ENCODE peak calls at places on chromosomes 4 and X, in nine cellular contexts. C is MM.1S; H is uterus; N is testis; X is CD8-positive, alpha-beta memory T cell; S is colonic mucosa; F is hepatocyte; Z is cardiac muscle cell; O is RWPE2. L is an unnamed sample.

GRCh38 chr4:33841120-33841519 is 2403.2 kb downstream of the ARAP2 start:
- DNase-seq in C (no peak), H (no peak), N (no peak), X (no peak), S (no peak), F (no peak), Z (no peak), O (no peak), L (no peak)

GRCh38 chr4:142168181-142168580 is 531.8 kb downstream of the IL15 start:
- DNase-seq in C (no peak), H (no peak), N (no peak), X (no peak), S (no peak), F (no peak), Z (no peak), O (no peak), L (no peak)

GRCh38 chrX:48972214-48973164 is 845 bp upstream of the KCND1 start:
- DNase-seq in C (peak; percentile 27), H (peak; percentile 38), N (peak; percentile 33), X (no peak), S (peak; percentile 53), F (peak; percentile 35), Z (peak; percentile 70), O (no peak), L (peak; percentile 8)

GRCh38 chrX:39409246-39409917 is 608.1 kb downstream of the MID1IP1 start:
- DNase-seq in C (no peak), H (no peak), N (no peak), X (no peak), S (no peak), F (no peak), Z (no peak), O (no peak), L (peak; percentile 6)

GRCh38 chrX:40719218-40719617 is 16.1 kb downstream of the MED14 start:
- DNase-seq in C (no peak), H (no peak), N (no peak), X (no peak), S (no peak), F (no peak), Z (peak; percentile 8), O (no peak), L (no peak)

GRCh38 chr4:186948361-186949291 is 225.0 kb upstream of the FAT1 start:
- DNase-seq in C (no peak), H (no peak), N (no peak), X (no peak), S (no peak), F (peak; percentile 35), Z (peak; percentile 41), O (no peak), L (peak; percentile 75)

GRCh38 chr4:183256756-183257385 is 63.2 kb downstream of the CLDN22 start:
- DNase-seq in C (peak; percentile 34), H (peak; percentile 58), N (peak; percentile 71), X (peak; percentile 5), S (no peak), F (peak; percentile 62), Z (peak; percentile 68), O (no peak), L (peak; percentile 62)

GRCh38 chr4:42490015-42490414 is 92.7 kb downstream of the SHISA3 start:
- DNase-seq in C (no peak), H (no peak), N (no peak), X (no peak), S (no peak), F (no peak), Z (no peak), O (no peak), L (no peak)

GRCh38 chr4:155371432-155372043 is 5.2 kb downstream of the MAP9 start:
- DNase-seq in C (peak; percentile 56), H (no peak), N (no peak), X (peak; percentile 29), S (no peak), F (peak; percentile 40), Z (peak; percentile 55), O (no peak), L (no peak)

GRCh38 chr4:56986952-56987351 is 8.3 kb downstream of the POLR2B start:
- DNase-seq in C (no peak), H (no peak), N (no peak), X (no peak), S (no peak), F (no peak), Z (no peak), O (no peak), L (no peak)

GRCh38 chrX:115948018-115948923 is 222.3 kb upstream of the AGTR2 start:
- DNase-seq in C (peak; percentile 42), H (no peak), N (no peak), X (no peak), S (peak; percentile 46), F (no peak), Z (no peak), O (no peak), L (no peak)

GRCh38 chrX:153599192-153600031 is 473 bp upstream of the CCNQ start:
- DNase-seq in C (peak; percentile 89), H (peak; percentile 86), N (peak; percentile 83), X (peak; percentile 87), S (peak; percentile 86), F (peak; percentile 93), Z (peak; percentile 92), O (peak; percentile 80), L (peak; percentile 87)

GRCh38 chr4:148634476-148634875 is 192.3 kb upstream of the NR3C2 start:
- DNase-seq in C (no peak), H (no peak), N (no peak), X (no peak), S (peak; percentile 21), F (no peak), Z (no peak), O (no peak), L (peak; percentile 4)

GRCh38 chrX:30488092-30488491 is 89.5 kb downstream of the TASL start:
- DNase-seq in C (peak; percentile 16), H (no peak), N (peak; percentile 17), X (no peak), S (no peak), F (peak; percentile 15), Z (peak; percentile 14), O (no peak), L (peak; percentile 15)
- H3K27ac ChIP-seq in C (no peak overlapping the region), H (no peak overlapping the region), N (no peak overlapping the region), X (no peak overlapping the region), S (no peak overlapping the region), F (no peak overlapping the region), Z (no peak overlapping the region), O (no peak overlapping the region), L (no peak overlapping the region)

GRCh38 chr4:175767130-175767529 is 44.9 kb downstream of the GPM6A start:
- DNase-seq in C (no peak), H (no peak), N (no peak), X (no peak), S (no peak), F (no peak), Z (no peak), O (no peak), L (no peak)
- H3K27me3 ChIP-seq in C (no peaks in the 10 kb centered on the region), H (no peaks in the 10 kb centered on the region), N (no peaks in the 10 kb centered on the region), X (no peaks in the 10 kb centered on the region), S (no peaks in the 10 kb centered on the region), F (no peaks in the 10 kb centered on the region), Z (no peaks in the 10 kb centered on the region), O (no peaks in the 10 kb centered on the region), L (no peaks in the 10 kb centered on the region)

DNA sequence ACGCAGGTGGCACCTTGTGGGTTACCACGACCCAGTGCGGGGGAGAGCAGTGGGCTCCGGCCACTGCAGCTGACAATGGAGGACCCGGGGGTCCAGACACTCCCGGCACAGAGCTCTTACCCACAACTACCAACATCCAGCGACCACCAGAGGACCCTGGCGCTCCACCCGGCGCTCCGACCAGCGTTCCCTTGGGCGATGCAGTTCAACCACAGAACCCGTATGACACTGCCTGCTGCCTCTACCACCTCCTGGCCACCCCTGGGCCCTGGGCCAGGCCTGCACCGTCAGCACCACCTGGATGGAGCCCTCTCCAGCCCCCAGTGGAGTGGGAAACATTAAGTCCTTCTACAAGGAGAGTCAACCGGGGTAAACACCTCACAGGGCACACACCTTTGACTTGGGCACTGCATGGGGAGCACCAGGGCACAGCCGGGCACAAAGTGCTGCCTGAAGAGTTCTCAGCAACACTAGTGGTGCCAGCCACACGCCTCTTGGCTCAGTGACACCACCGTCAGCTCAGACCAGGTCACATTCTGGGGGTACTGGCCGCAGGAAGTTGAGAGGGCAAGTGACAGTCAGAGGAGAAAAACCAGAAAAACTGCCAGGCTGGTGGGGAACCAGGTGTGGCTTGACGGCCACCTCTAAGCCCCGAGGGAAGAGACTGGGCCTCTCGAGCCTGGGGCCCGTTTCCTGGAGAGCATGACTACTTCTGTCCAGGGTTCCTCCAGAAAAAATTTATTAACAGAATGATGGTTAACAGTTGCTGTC is 2.6 kb downstream of the CTBP1 start:
- DNase-seq in C (no peak), H (no peak), N (peak; percentile 18), X (no peak), S (peak; percentile 21), F (peak; percentile 55), Z (no peak), O (peak; percentile 60), L (peak; percentile 2)
- H3K27ac ChIP-seq in C (no peak overlapping the region), H (peak overlapping the region; percentile 97), N (no peak overlapping the region), X (peak overlapping the region; percentile 74), S (no peak overlapping the region), F (peak overlapping the region; percentile 100), Z (no peak overlapping the region), O (peak overlapping the region; percentile 93), L (no peak overlapping the region)

GRCh38 chr4:4887426-4887825 is 28.0 kb downstream of the MSX1 start:
- DNase-seq in C (no peak), H (no peak), N (no peak), X (no peak), S (no peak), F (no peak), Z (no peak), O (no peak), L (no peak)
- H3K27me3 ChIP-seq in C (no peaks in the 10 kb centered on the region), H (no peaks in the 10 kb centered on the region), N (no peaks in the 10 kb centered on the region), X (no peaks in the 10 kb centered on the region), S (no peaks in the 10 kb centered on the region), F (peaks cover 20% of the 10 kb centered on the region), Z (peaks cover 24% of the 10 kb centered on the region), O (peaks cover 12% of the 10 kb centered on the region), L (peaks cover 13% of the 10 kb centered on the region)

GRCh38 chr4:185534850-185535761 is at the start of gene PDLIM3:
- DNase-seq in C (peak; percentile 77), H (peak; percentile 73), N (peak; percentile 55), X (no peak), S (peak; percentile 36), F (peak; percentile 80), Z (peak; percentile 80), O (no peak), L (peak; percentile 82)

GRCh38 chr4:185532795-185533324 is 2.4 kb downstream of the PDLIM3 start:
- DNase-seq in C (no peak), H (no peak), N (no peak), X (no peak), S (no peak), F (no peak), Z (peak; percentile 37), O (no peak), L (no peak)

GRCh38 chr4:185534534-185534849 is 815 bp downstream of the PDLIM3 start:
- DNase-seq in C (no peak), H (no peak), N (no peak), X (no peak), S (no peak), F (no peak), Z (no peak), O (no peak), L (no peak)

GRCh38 chr4:185538806-185539205 is 3.5 kb upstream of the PDLIM3 start:
- DNase-seq in C (no peak), H (no peak), N (no peak), X (no peak), S (no peak), F (no peak), Z (no peak), O (no peak), L (no peak)

GRCh38 chr4:185535818-185536729 is 767 bp upstream of the PDLIM3 start:
- DNase-seq in C (peak; percentile 42), H (peak; percentile 71), N (peak; percentile 67), X (no peak), S (no peak), F (no peak), Z (peak; percentile 75), O (no peak), L (no peak)
- H3K27ac ChIP-seq in C (peak overlapping the region; percentile 9), H (peak overlapping the region; percentile 98), N (peak overlapping the region; percentile 87), X (no peak overlapping the region), S (no peak overlapping the region), F (no peak overlapping the region), Z (no peak overlapping the region), O (no peak overlapping the region), L (peak overlapping the region; percentile 89)

L was measured in SJCRH30.